ENCODE peak calls at places on chromosomes 1 and 21, in six cellular contexts. G, D, M, L, W and S are unnamed samples.

GRCh38 chr1:206769331-206769731 is 1.2 kb upstream of the IL19 start:
- DNase-seq in G (no peak), D (no peak), L (no peak), W (no peak), M (no peak), S (no peak)

GRCh38 chr1:243705585-243705984 is 144.5 kb downstream of the AKT3 start:
- DNase-seq in M (no peak), D (no peak), L (no peak), G (no peak), W (no peak), S (no peak)

GRCh38 chr1:116265931-116266863 is 106.8 kb upstream of the ATP1A1 start:
- DNase-seq in D (no peak), G (no peak), W (no peak), M (no peak), L (no peak), S (no peak)

GRCh38 chr1:228927947-228928898 is 192.9 kb downstream of the RHOU start:
- DNase-seq in W (no peak), L (no peak), M (no peak), D (peak; percentile 8), G (no peak), S (no peak)

GRCh38 chr1:32309960-32310359 is 18.1 kb downstream of the HDAC1 start:
- DNase-seq in D (no peak), G (no peak), L (no peak), W (no peak), M (no peak), S (no peak)

GRCh38 chr1:216032977-216033376 is 390.3 kb downstream of the USH2A start:
- DNase-seq in D (no peak), L (no peak), W (no peak), M (no peak), G (no peak), S (no peak)

GRCh38 chr1:2545754-2546514 is 10.2 kb upstream of the TNFRSF14 start:
- DNase-seq in W (no peak), D (peak; percentile 58), G (peak; percentile 95), L (peak; percentile 79), M (peak; percentile 92), S (peak; percentile 91)

GRCh38 chr1:224828691-224829090 is 100.8 kb upstream of the DNAH14 start:
- DNase-seq in L (no peak), D (peak; percentile 50), G (no peak), M (no peak), W (no peak), S (no peak)

GRCh38 chr1:32919811-32920733 is 18.9 kb upstream of the TMEM54 start:
- DNase-seq in M (no peak), D (peak; percentile 59), W (no peak), G (no peak), L (no peak), S (no peak)

GRCh38 chr1:179856286-179856685 is 21.3 kb downstream of the TOR1AIP2 start:
- DNase-seq in W (no peak), L (no peak), D (no peak), G (no peak), M (no peak), S (no peak)

GRCh38 chr1:42186172-42186571 is 21.6 kb upstream of the GUCA2A start:
- DNase-seq in D (peak; percentile 83), W (no peak), G (no peak), M (no peak), L (no peak), S (no peak)

GRCh38 chr1:216653001-216653400 is 70.2 kb downstream of the ESRRG start:
- DNase-seq in G (no peak), D (no peak), L (no peak), M (no peak), W (no peak), S (no peak)

GRCh38 chr1:183918589-183918988 is 113.7 kb downstream of the RGL1 start:
- DNase-seq in L (no peak), D (no peak), G (no peak), W (no peak), M (no peak), S (peak; percentile 21)

GRCh38 chr1:183926978-183927377 is 110.5 kb downstream of the COLGALT2 start:
- DNase-seq in M (no peak), L (no peak), D (peak; percentile 27), W (no peak), G (no peak), S (no peak)

GRCh38 chr1:183920651-183921050 is 115.7 kb downstream of the RGL1 start:
- DNase-seq in M (no peak), D (no peak), G (no peak), L (no peak), W (no peak), S (no peak)

GRCh38 chr1:183925947-183926346 is 111.6 kb downstream of the COLGALT2 start:
- DNase-seq in D (no peak), M (no peak), W (no peak), L (no peak), G (no peak), S (no peak)

GRCh38 chr1:183922197-183922596 is 115.3 kb downstream of the COLGALT2 start:
- DNase-seq in M (no peak), L (no peak), D (no peak), G (no peak), W (no peak), S (no peak)
- TF ChIP-seq CTCF in M (no peak), L (no peak), D (peak; percentile 29), G (peak; percentile 32), W (no peak), S (peak; percentile 42)

GRCh38 chr1:26574018-26574417 is 44.5 kb downstream of the RPS6KA1 start:
- DNase-seq in M (no peak), L (no peak), D (no peak), G (no peak), W (no peak), S (no peak)
- TF ChIP-seq CTCF in M (no peak), L (no peak), D (no peak), G (no peak), W (no peak), S (no peak)

GRCh38 chr1:159925713-159926066 is 383 bp upstream of the TAGLN2 start:
- DNase-seq in D (no peak), M (peak; percentile 66), G (no peak), L (no peak), W (peak; percentile 30), S (peak; percentile 50)
- TF ChIP-seq CTCF in D (no peak), M (no peak), G (no peak), L (no peak), W (no peak), S (no peak)

DNA sequence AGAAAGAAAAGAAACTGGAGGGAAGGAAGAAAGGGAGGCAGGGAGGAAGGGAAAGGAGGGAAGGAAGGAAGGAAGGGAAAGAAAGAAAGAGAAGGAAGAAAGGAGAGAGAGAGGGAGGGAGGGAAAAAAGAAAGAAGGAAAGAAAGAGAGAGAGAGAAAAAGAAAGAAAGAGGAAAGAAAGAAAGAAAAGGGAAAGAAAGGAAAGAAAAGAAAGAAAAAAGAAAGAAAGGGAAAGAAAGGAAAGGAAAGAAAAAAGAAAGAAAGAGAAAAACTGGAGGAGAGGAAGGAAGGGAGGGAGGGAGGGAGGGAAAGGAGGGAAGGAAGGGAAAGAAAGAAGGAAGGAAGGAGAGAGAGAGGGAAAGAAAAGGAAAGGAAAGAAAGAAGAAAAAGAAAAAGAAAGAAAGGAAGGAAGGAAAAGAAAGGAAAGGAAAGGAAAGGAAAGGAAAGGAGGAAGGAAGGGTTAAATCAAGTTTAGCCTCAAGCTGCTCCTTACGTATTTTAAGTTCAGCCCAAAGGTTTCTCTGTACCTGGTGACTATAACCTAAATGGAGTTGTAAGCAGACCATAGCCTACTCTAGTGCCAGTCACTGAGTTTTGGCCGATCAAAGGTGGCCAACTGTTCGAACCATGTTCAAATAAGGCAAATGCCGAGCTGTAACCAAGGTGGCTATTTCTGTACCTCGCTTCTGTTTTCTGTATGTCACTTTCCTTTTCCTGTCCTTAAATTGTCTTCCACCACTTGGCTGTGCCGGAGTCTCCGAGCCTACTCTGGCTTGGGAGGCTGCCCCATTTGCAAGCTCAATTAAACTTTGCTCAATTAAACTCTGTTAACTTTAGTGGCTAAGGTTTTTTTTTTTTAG is 37.8 kb upstream of the TMPRSS2 start:
- DNase-seq in D (no peak), W (no peak), G (no peak), L (no peak), M (no peak), S (no peak)
- TF ChIP-seq CTCF in D (no peak), W (no peak), G (no peak), L (no peak), M (no peak), S (no peak)